ENCODE peak calls at places on chromosomes 7 and 10, in four cellular contexts. S is PC-3, Y is HCT116, X is transverse colon. R is an unnamed sample.

GRCh38 chr7:128020161-128020560 is 11.1 kb downstream of the LRRC4 start:
- DNase-seq in S (no peak), Y (peak), X (no peak), R (no peak)

GRCh38 chr7:3482147-3482921 is 181.3 kb downstream of the SDK1 start:
- DNase-seq in S (peak), Y (peak), X (peak), R (peak)

GRCh38 chr7:36117201-36117840 is 35.7 kb upstream of the EEPD1 start:
- DNase-seq in S (no peak), Y (no peak), X (no peak), R (no peak)

GRCh38 chr7:69670701-69671100 is 72.4 kb downstream of the AUTS2 start:
- DNase-seq in S (no peak), Y (no peak), X (no peak), R (no peak)

GRCh38 chr7:26100940-26101339 is 51.1 kb upstream of the NFE2L3 start:
- DNase-seq in S (no peak), Y (no peak), X (no peak), R (no peak)

GRCh38 chr10:33921970-33922605 is 587.6 kb upstream of the NRP1 start:
- DNase-seq in S (no peak), Y (no peak), X (no peak), R (no peak)

GRCh38 chr10:132911712-132912097 is 30.7 kb downstream of the CFAP46 start:
- DNase-seq in S (no peak), Y (no peak), X (no peak), R (no peak)

GRCh38 chr10:978826-979421 is 9.3 kb upstream of the GTPBP4 start:
- DNase-seq in S (no peak), Y (no peak), X (no peak), R (no peak)

GRCh38 chr10:125231813-125232475 is 71.6 kb upstream of the CTBP2 start:
- DNase-seq in S (no peak), Y (no peak), X (no peak), R (no peak)

GRCh38 chr7:20408467-20408826 is 77.7 kb downstream of the ITGB8 start:
- DNase-seq in S (peak), Y (no peak), X (no peak), R (peak)

GRCh38 chr10:111598433-111599059 is 521.7 kb downstream of the ADRA2A start:
- DNase-seq in S (peak), Y (peak), X (peak), R (peak)

GRCh38 chr10:43202224-43202656 is 64.0 kb downstream of the CSGALNACT2 start:
- DNase-seq in S (no peak), Y (peak), X (peak), R (no peak)

DNA sequence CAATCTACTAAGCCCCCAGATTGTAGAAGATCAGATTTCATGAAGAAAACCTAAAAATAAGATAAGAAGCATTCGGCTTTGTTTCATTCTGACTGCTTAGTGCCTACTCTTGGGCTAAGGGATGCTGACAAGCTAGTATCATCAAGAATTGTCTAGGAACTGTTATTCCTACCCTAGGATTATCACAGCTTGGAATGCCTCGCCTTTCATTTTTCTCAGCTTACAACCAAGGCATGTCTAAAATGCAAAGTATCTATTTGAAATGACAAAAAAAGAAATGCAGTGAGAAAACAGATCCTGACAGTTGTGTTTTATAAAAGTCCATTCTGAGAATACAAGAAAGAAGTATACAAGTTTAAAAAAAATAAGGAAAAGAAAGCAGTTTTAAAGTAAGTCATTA is 441.0 kb downstream of the KCNMA1 start:
- DNase-seq in S (no peak), Y (no peak), X (no peak), R (no peak)
- H3K27ac ChIP-seq in S (no peak), Y (no peak), X (peak), R (no peak)

GRCh38 chr7:102875700-102876192 is 37.1 kb upstream of the LRRC17 start:
- DNase-seq in S (peak), Y (peak), X (no peak), R (peak)

GRCh38 chr7:102872460-102872859 is 40.3 kb upstream of the LRRC17 start:
- DNase-seq in S (peak), Y (no peak), X (no peak), R (peak)

GRCh38 chr7:102874966-102875365 is 37.8 kb upstream of the LRRC17 start:
- DNase-seq in S (peak), Y (no peak), X (no peak), R (no peak)

GRCh38 chr7:102874166-102874829 is 38.5 kb upstream of the LRRC17 start:
- DNase-seq in S (peak), Y (peak), X (no peak), R (peak)

DNA sequence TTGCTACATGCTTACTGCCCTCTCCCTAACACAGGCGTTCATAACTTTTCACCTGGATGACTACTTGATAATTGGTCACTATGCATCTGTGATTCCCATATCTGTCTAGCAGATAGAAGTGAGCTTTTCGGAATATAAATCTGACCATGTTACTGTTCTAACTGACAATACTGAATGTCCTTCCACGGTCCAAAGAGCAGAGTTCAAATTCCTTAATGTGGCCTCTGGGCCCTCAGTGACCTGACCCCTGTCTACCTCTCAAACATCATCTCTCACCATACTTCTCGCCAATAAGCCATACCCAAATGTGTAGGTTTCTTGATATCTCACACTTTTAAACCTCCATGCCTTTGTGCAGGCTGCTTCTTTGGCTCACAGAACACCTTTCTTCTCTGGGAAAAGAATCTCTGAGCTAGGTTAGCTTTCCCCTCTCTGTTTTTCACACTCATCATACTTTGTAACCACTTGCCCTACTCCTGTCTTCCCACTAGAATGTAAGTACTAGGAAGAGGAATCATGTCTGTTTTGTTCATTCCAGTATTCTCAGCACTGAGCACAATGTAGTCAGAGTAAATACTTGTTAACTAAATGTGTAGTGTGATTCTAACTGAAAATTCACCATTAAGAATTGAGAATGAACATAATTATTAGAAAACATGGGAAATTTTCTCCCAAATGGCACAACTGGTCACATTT is 39.2 kb upstream of the LRRC17 start:
- DNase-seq in S (no peak), Y (no peak), X (no peak), R (no peak)
- TF ChIP-seq CTCF in S (no peak), Y (no peak), X (no peak), R (no peak)

DNA sequence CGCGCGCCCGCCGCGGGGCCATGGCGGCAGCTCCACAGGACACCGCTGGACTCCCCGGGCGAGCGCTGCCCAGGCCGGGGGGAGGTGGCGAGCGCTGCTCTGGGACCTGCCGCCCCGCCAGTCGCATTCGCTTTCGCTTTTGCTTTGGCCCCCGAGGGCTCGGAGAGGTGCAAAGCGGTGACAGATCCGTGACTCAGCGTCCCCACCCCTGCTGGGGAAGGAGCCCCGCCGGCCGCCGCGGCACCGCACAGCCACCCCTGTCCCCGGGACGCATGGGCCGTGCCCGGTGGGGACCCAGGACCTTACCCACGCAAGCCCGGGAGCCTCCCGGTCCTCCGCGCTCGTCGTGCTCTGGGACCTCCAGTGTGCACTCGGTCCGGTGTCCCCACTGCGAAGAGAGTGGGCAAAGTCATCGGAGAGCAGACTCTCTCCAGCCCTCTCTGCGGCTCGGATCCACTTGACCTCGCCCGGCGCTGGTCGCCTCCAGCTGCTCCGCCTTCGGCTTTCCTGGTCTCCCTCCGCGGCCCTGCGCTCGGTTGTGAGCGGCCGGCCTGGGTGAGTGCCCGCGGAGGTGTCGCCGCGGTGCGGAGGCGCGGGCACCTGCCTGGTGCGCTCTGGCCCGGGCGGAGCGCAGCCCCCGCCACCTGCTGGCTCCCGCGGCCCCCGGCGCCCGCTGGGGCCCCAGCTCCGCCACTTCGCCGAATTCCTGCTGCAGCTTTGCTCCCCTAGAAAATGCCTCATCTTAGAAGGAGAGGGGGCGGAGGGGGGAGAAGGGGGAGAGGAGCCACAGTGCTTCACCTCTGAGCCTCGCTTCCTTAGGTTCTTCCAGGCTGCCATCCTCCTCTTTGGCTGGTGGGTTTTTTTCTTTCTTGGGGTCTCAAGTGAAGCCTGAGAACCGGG is at the start of gene IL15RA:
- DNase-seq in S (peak), Y (peak), X (peak), R (peak)
- H3K27ac ChIP-seq in S (peak), Y (peak), X (peak), R (peak)

GRCh38 chr10:131579251-131580071 is 267.9 kb upstream of the TCERG1L start:
- DNase-seq in S (no peak), Y (no peak), X (no peak), R (no peak)
- TF ChIP-seq CTCF in S (no peak), Y (no peak), X (no peak), R (no peak)

R was measured in RWPE1.